ENCODE peak calls at places on chromosomes 5 and 9, in five cellular contexts. K is stimulated activated CD4-positive, alpha-beta T cell treated with anti-CD3 and anti-CD28 coated beads, Interleukin-2, amount 100 ng/mL, for 24 hours; H is NCI-H510A treated with DMSO at 0.1 percent for 48 hours; U is activated CD8-positive, alpha-beta memory T cell treated with anti-CD3 and anti-CD28 coated beads, Interleukin-2, amount 50 U/mL, for 48 hours; F is BJ. Q is an unnamed sample.

GRCh38 chr5:146588331-146588730 is 72.3 kb upstream of the GPR151 start:
- DNase-seq in U (no peak), K (no peak), H (no peak), F (peak), Q (no peak)

GRCh38 chr5:44574626-44575025 is 185.4 kb upstream of the FGF10 start:
- DNase-seq in U (no peak), K (no peak), F (no peak), H (no peak), Q (no peak)

GRCh38 chr9:8874482-8874881 is 1074.9 kb upstream of the DMAC1 start:
- DNase-seq in H (no peak), K (no peak), F (no peak), U (no peak), Q (no peak)

GRCh38 chr5:145777445-145778063 is 57.6 kb downstream of the PRELID2 start:
- DNase-seq in U (no peak), K (no peak), F (no peak), H (no peak), Q (no peak)

GRCh38 chr5:170554566-170555267 is 50.9 kb downstream of the KCNIP1 start:
- DNase-seq in U (no peak), H (no peak), F (no peak), K (no peak), Q (no peak)

GRCh38 chr5:108726446-108727091 is 21.1 kb upstream of the FER start:
- DNase-seq in K (no peak), H (no peak), F (no peak), U (no peak), Q (no peak)

GRCh38 chr9:104286187-104286586 is 192.1 kb downstream of the SMC2 start:
- DNase-seq in U (no peak), H (no peak), K (no peak), F (no peak), Q (no peak)

GRCh38 chr5:23089316-23089715 is 236.2 kb upstream of the CDH12 start:
- DNase-seq in K (no peak), U (no peak), F (no peak), H (no peak), Q (no peak)

GRCh38 chr9:106880863-106881262 is 17.9 kb downstream of the ZNF462 start:
- DNase-seq in H (no peak), U (no peak), K (no peak), F (no peak), Q (no peak)

GRCh38 chr9:129624168-129624759 is 1.7 kb upstream of the NTMT1 start:
- DNase-seq in U (peak), H (peak), K (peak), F (no peak), Q (peak)

GRCh38 chr9:127305450-127306226 is 41.1 kb downstream of the GARNL3 start:
- DNase-seq in K (no peak), U (no peak), H (no peak), F (no peak), Q (no peak)

GRCh38 chr9:135989722-135990467 is 28.7 kb upstream of the UBAC1 start:
- DNase-seq in K (peak), F (no peak), U (no peak), H (peak), Q (no peak)

GRCh38 chr9:132128191-132128590 is 33.7 kb upstream of the NTNG2 start:
- DNase-seq in H (no peak), U (no peak), F (no peak), K (no peak), Q (no peak)

GRCh38 chr9:9563817-9564216 is 1049.0 kb downstream of the PTPRD start:
- DNase-seq in H (peak), F (no peak), K (no peak), U (no peak), Q (no peak)

GRCh38 chr5:95375591-95375990 is 15.6 kb upstream of the FAM81B start:
- DNase-seq in K (no peak), H (no peak), F (no peak), U (no peak), Q (no peak)

GRCh38 chr9:134055981-134056461 is 11.8 kb downstream of the BRD3 start:
- DNase-seq in K (no peak), U (no peak), F (peak), H (no peak), Q (no peak)

GRCh38 chr9:79769476-79770275 is 197.9 kb downstream of the TLE4 start:
- DNase-seq in K (no peak), H (no peak), U (no peak), F (no peak), Q (no peak)

GRCh38 chr9:127122176-127123151 is at the start of gene ANGPTL2:
- DNase-seq in U (no peak), F (peak), K (no peak), H (peak), Q (no peak)

GRCh38 chr9:38032266-38032830 is 36.7 kb downstream of the SHB start:
- DNase-seq in K (no peak), U (no peak), H (peak), F (no peak), Q (no peak)

GRCh38 chr5:19067741-19068140 is 920.3 kb downstream of the CDH18 start:
- DNase-seq in U (no peak), F (no peak), K (no peak), H (no peak), Q (no peak)

GRCh38 chr9:131095666-131096489 is 453 bp upstream of the AIF1L start:
- DNase-seq in U (peak), F (no peak), K (no peak), H (peak), Q (no peak)

GRCh38 chr9:24939099-24939850 is 393.6 kb upstream of the IZUMO3 start:
- DNase-seq in U (no peak), F (no peak), H (no peak), K (no peak), Q (no peak)

GRCh38 chr5:2752059-2752874 is 790 bp upstream of the IRX2 start:
- DNase-seq in U (no peak), H (no peak), F (no peak), K (no peak), Q (no peak)

GRCh38 chr9:77325058-77325457 is 147.7 kb downstream of the VPS13A start:
- DNase-seq in F (no peak), U (no peak), K (no peak), H (no peak), Q (no peak)

GRCh38 chr9:19270421-19270949 is 40.0 kb downstream of the DENND4C start:
- DNase-seq in H (no peak), K (no peak), F (no peak), U (no peak), Q (no peak)

GRCh38 chr9:133184971-133185370 is 21.3 kb upstream of the GBGT1 start:
- DNase-seq in U (no peak), H (peak), F (peak), K (peak), Q (peak)

GRCh38 chr5:2307631-2308030 is 424.9 kb upstream of the IRX4 start:
- DNase-seq in F (no peak), H (no peak), K (no peak), U (no peak), Q (no peak)

GRCh38 chr9:38114905-38115304 is 45.9 kb upstream of the SHB start:
- DNase-seq in F (no peak), K (no peak), H (no peak), U (peak), Q (no peak)

GRCh38 chr5:132195727-132196126 is 31.9 kb downstream of the P4HA2 start:
- DNase-seq in K (no peak), U (no peak), H (no peak), F (no peak), Q (no peak)

GRCh38 chr9:108534741-108535140 is 321.0 kb downstream of the ACTL7B start:
- DNase-seq in K (no peak), H (no peak), F (peak), U (no peak), Q (no peak)

GRCh38 chr5:92927291-92927778 is 653.7 kb downstream of the NR2F1-AS1 start:
- DNase-seq in K (no peak), H (peak), F (no peak), U (no peak), Q (no peak)

GRCh38 chr5:32679218-32679617 is 31.9 kb upstream of the NPR3 start:
- DNase-seq in H (no peak), K (no peak), F (no peak), U (no peak), Q (no peak)

GRCh38 chr9:3746296-3747275 is 220.8 kb upstream of the RFX3 start:
- DNase-seq in K (peak), F (peak), U (no peak), H (no peak), Q (no peak)

GRCh38 chr9:108654566-108654965 is 201.2 kb downstream of the ACTL7B start:
- DNase-seq in H (no peak), U (no peak), K (no peak), F (no peak), Q (no peak)

GRCh38 chr5:5418006-5418405 is 4.5 kb upstream of the ICE1 start:
- DNase-seq in K (no peak), F (no peak), U (no peak), H (no peak), Q (no peak)

GRCh38 chr9:17699615-17700315 is 120.9 kb downstream of the SH3GL2 start:
- DNase-seq in K (no peak), F (no peak), U (no peak), H (no peak), Q (no peak)

GRCh38 chr5:135242021-135242480 is 157.0 kb downstream of the MACROH2A1 start:
- DNase-seq in H (no peak), U (no peak), K (no peak), F (no peak), Q (no peak)